ENCODE peak calls at places on chromosomes 7 and 10, in five cellular contexts. I is cerebellar cortex, N is kidney tubule cell, Q is SIG-M5, O is RWPE1. G is an unnamed sample.

GRCh38 chr10:126058104-126058503 is 161.7 kb downstream of the FANK1 start:
- DNase-seq in I (no peak), N (no peak), Q (no peak), O (no peak), G (no peak)

GRCh38 chr7:100489824-100490223 is 6.1 kb downstream of the NYAP1 start:
- DNase-seq in N (peak), I (peak), Q (peak), O (peak), G (peak)

GRCh38 chr10:11715815-11716494 is 26.2 kb upstream of the ECHDC3 start:
- DNase-seq in Q (no peak), N (peak), O (no peak), I (no peak), G (no peak)

GRCh38 chr7:108415821-108416536 is 40.3 kb downstream of the NRCAM start:
- DNase-seq in Q (peak), N (peak), O (peak), I (peak), G (peak)

GRCh38 chr7:91045626-91046025 is 218.6 kb upstream of the FZD1 start:
- DNase-seq in Q (no peak), O (no peak), I (no peak), N (no peak), G (no peak)

GRCh38 chr7:137539111-137539715 is 195.7 kb upstream of the PTN start:
- DNase-seq in Q (no peak), I (no peak), O (no peak), N (peak), G (peak)

GRCh38 chr10:44261710-44262455 is 123.0 kb downstream of the CXCL12 start:
- DNase-seq in I (no peak), Q (no peak), O (no peak), N (peak), G (peak)

GRCh38 chr7:96131525-96131924 is 190.4 kb downstream of the SLC25A13 start:
- DNase-seq in Q (no peak), O (no peak), N (no peak), I (no peak), G (no peak)

GRCh38 chr7:55074008-55074499 is 55.2 kb downstream of the EGFR start:
- DNase-seq in O (peak), N (peak), I (no peak), Q (no peak), G (peak)

GRCh38 chr10:13352519-13352918 is 4.4 kb upstream of the SEPHS1 start:
- DNase-seq in O (no peak), N (no peak), I (no peak), Q (no peak), G (no peak)

GRCh38 chr7:131381069-131381838 is 53.6 kb downstream of the MKLN1 start:
- DNase-seq in N (peak), Q (no peak), O (no peak), I (no peak), G (peak)

GRCh38 chr7:84105582-84105981 is 89.0 kb downstream of the SEMA3A start:
- DNase-seq in O (no peak), Q (no peak), N (no peak), I (no peak), G (peak)

GRCh38 chr7:266851-267840 is 22.8 kb upstream of the FOXL3 start:
- DNase-seq in Q (no peak), O (peak), N (peak), I (peak), G (no peak)

GRCh38 chr7:159030490-159031134 is 114.1 kb downstream of the VIPR2 start:
- DNase-seq in O (peak), I (no peak), N (peak), Q (no peak), G (no peak)

GRCh38 chr7:55336540-55336939 is 28.6 kb upstream of the LANCL2 start:
- DNase-seq in I (no peak), O (no peak), N (no peak), Q (no peak), G (no peak)